ENCODE peak calls at places on chromosomes 16 and 17, in four cellular contexts. M, O, S and K are unnamed samples.

GRCh38 chr16:29821663-29822115 is 1.4 kb downstream of the MVP start:
- DNase-seq in M (peak; percentile 90), S (peak; percentile 50), O (no peak), K (peak; percentile 68)

GRCh38 chr17:51035436-51035835 is 85.2 kb downstream of the SPAG9 start:
- DNase-seq in M (peak; percentile 97), O (peak; percentile 28), S (no peak), K (peak; percentile 24)

GRCh38 chr17:82449136-82449882 is 1.2 kb downstream of the CYBC1 start:
- DNase-seq in O (peak; percentile 100), M (no peak), S (no peak), K (no peak)

GRCh38 chr16:84662471-84662870 is 14.2 kb downstream of the KLHL36 start:
- DNase-seq in S (no peak), M (peak; percentile 23), O (no peak), K (no peak)

GRCh38 chr16:75289189-75289588 is 37.8 kb upstream of the BCAR1 start:
- DNase-seq in S (peak; percentile 60), O (no peak), M (no peak), K (no peak)

GRCh38 chr17:20203021-20203420 is 193.9 kb downstream of the SPECC1 start:
- DNase-seq in S (no peak), M (no peak), O (no peak), K (no peak)

GRCh38 chr16:31471875-31472558 is at the start of gene TGFB1I1:
- DNase-seq in O (no peak), S (peak; percentile 8), M (peak; percentile 87), K (peak; percentile 50)

GRCh38 chr16:76345093-76345735 is 68.0 kb downstream of the CNTNAP4 start:
- DNase-seq in M (peak; percentile 29), S (no peak), O (no peak), K (no peak)

GRCh38 chr17:11909348-11909747 is 87.9 kb downstream of the ZNF18 start:
- DNase-seq in S (no peak), O (no peak), M (no peak), K (no peak)

GRCh38 chr17:83036193-83036592 is 43.2 kb upstream of the METRNL start:
- DNase-seq in M (no peak), S (no peak), O (no peak), K (no peak)

GRCh38 chr16:89860747-89861304 is 12.6 kb upstream of the TCF25 start:
- DNase-seq in O (peak; percentile 77), M (peak; percentile 10), S (peak; percentile 65), K (peak; percentile 32)

GRCh38 chr16:9370071-9370491 is 278.6 kb downstream of the HAPSTR1 start:
- DNase-seq in S (no peak), O (no peak), M (no peak), K (no peak)

GRCh38 chr16:3038256-3038655 is 1.5 kb upstream of the BICDL2 start:
- DNase-seq in O (no peak), M (no peak), S (no peak), K (peak; percentile 79)

GRCh38 chr16:303760-304505 is 21.0 kb downstream of the PDIA2 start:
- DNase-seq in O (no peak), M (no peak), S (no peak), K (no peak)

GRCh38 chr17:68491381-68491849 is 20.8 kb upstream of the PRKAR1A start:
- DNase-seq in O (peak; percentile 85), S (no peak), M (no peak), K (no peak)

GRCh38 chr17:58822148-58823050 is 66.7 kb downstream of the PPM1E start:
- DNase-seq in M (no peak), O (no peak), S (no peak), K (no peak)

GRCh38 chr17:80474933-80475915 is 1.2 kb downstream of the NPTX1 start:
- DNase-seq in S (no peak), O (no peak), M (no peak), K (no peak)
- H3K4me3 ChIP-seq in S (peak overlapping the region; percentile 56), O (peak overlapping the region; percentile 25), M (no peak overlapping the region), K (no peak overlapping the region)

DNA sequence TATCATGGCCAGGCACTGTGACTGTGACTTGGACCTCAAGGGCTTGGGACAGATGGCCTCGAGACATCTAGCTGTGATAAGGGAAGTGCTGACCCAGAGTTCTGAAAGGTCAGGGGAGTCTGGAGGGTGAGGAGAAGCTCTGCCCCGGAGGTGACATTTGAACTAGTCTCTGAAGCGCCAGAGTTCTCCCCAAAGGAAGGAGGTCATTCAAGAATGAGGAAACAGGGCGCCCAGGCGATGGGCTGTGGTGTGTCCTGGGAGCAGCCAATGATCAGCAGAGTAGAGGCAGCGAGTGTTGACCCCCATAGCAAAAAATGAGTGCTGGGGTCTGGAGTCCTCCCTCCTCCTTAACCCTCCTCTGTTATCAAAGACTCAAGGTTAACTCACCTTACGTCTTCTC is 4.9 kb downstream of the STARD3 start:
- DNase-seq in O (no peak), S (no peak), M (no peak), K (no peak)
- H3K4me2 ChIP-seq in O (no peak overlapping the region), S (no peak overlapping the region), M (no peak overlapping the region), K (no peak overlapping the region)

GRCh38 chr17:42929497-42929844 is 28.9 kb downstream of the G6PC1 start:
- DNase-seq in S (no peak), O (no peak), M (no peak), K (no peak)
- H3K4me1 ChIP-seq in S (peaks cover 9% of the 10 kb centered on the region), O (peaks cover 8% of the 10 kb centered on the region), M (no peaks in the 10 kb centered on the region), K (no peaks in the 10 kb centered on the region)

GRCh38 chr16:56631832-56632159 is 663 bp upstream of the MT1M start:
- DNase-seq in S (no peak), O (no peak), M (no peak), K (no peak)

GRCh38 chr16:56632160-56632847 is at the start of gene MT1M:
- DNase-seq in M (peak; percentile 23), S (peak; percentile 22), O (no peak), K (no peak)

GRCh38 chr16:56633535-56633934 is 1.1 kb downstream of the MT1M start:
- DNase-seq in S (no peak), O (no peak), M (no peak), K (no peak)

GRCh38 chr16:56631197-56631596 is 1.3 kb upstream of the MT1M start:
- DNase-seq in S (no peak), O (no peak), M (no peak), K (no peak)

DNA sequence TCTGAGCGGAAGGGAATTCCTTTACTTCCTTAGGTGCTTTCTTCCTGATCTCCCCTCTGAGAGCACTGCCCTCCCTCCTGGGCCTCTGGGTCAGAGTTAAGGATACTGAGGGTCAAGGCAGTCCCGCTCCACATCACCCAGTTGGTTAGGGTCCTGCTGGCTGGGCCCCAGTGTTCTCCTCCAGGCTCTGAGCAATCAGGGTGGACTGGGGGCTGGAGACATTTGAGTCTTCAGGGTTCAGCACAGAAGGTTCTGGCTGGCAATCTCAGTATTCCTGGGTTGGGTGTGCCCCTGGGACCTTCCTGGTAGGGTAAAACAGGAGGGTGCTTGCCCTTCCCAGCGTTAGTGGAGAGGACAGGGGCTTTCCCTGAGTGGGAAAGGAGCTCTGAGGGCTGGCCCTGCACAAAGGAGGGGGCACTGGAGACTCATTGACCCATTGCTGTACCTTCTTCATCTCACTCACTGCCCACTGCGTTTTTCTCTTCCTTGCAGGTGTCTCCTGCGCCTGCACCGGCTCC is 448 bp downstream of the MT1M start:
- DNase-seq in O (no peak), M (no peak), S (no peak), K (no peak)
- H3K4me3 ChIP-seq in O (no peak overlapping the region), M (peak overlapping the region; percentile 35), S (peak overlapping the region; percentile 67), K (no peak overlapping the region)